ENCODE peak calls at places on chromosomes 13 and 19, in ten cellular contexts. O is NB4, Y is stomach, T is lower leg skin, G is body of pancreas, F is spleen, B is H1, I is esophagus squamous epithelium, D is ovary, Q is right lobe of liver. W is an unnamed sample.
A peak's percentile ranks its signal among the peaks of the same experiment; 100 is the strongest.

GRCh38 chr19:58356236-58356970 is 3.1 kb upstream of the A1BG start:
- DNase-seq in O (no peak), Y (no peak), T (no peak), G (no peak), F (no peak), B (no peak), I (no peak), D (peak; percentile 44), Q (no peak), W (no peak)

GRCh38 chr19:13621413-13621812 is 115.1 kb upstream of the CACNA1A start:
- DNase-seq in O (peak; percentile 11), Y (no peak), T (no peak), G (no peak), F (peak; percentile 54), B (peak; percentile 80), I (no peak), D (no peak), Q (no peak), W (no peak)

GRCh38 chr19:28631931-28632330 is 581.0 kb downstream of the UQCRFS1 start:
- DNase-seq in O (no peak), Y (no peak), T (no peak), G (no peak), F (no peak), B (no peak), I (no peak), D (no peak), Q (no peak), W (no peak)

GRCh38 chr19:17909017-17909732 is 23.6 kb upstream of the CCDC124 start:
- DNase-seq in O (no peak), Y (no peak), T (no peak), G (peak; percentile 62), F (no peak), B (no peak), I (no peak), D (no peak), Q (no peak), W (no peak)

GRCh38 chr19:54905908-54906511 is at the start of gene NCR1:
- DNase-seq in O (peak; percentile 22), Y (no peak), T (no peak), G (no peak), F (peak; percentile 77), B (no peak), I (no peak), D (no peak), Q (no peak), W (no peak)

GRCh38 chr19:14375582-14376291 is 5.5 kb upstream of the ADGRE5 start:
- DNase-seq in O (no peak), Y (no peak), T (no peak), G (no peak), F (peak; percentile 84), B (no peak), I (no peak), D (no peak), Q (no peak), W (no peak)

GRCh38 chr19:7182489-7182888 is 111.7 kb downstream of the INSR start:
- DNase-seq in O (no peak), Y (no peak), T (no peak), G (no peak), F (no peak), B (no peak), I (no peak), D (no peak), Q (no peak), W (no peak)

GRCh38 chr19:4197625-4198466 is 15.4 kb downstream of the ANKRD24 start:
- DNase-seq in O (no peak), Y (no peak), T (no peak), G (no peak), F (no peak), B (no peak), I (no peak), D (no peak), Q (no peak), W (no peak)

GRCh38 chr19:6211632-6212402 is 68.0 kb downstream of the MLLT1 start:
- DNase-seq in O (no peak), Y (no peak), T (peak; percentile 83), G (no peak), F (no peak), B (no peak), I (no peak), D (peak; percentile 46), Q (no peak), W (no peak)

GRCh38 chr19:11420429-11420893 is 1.3 kb upstream of the RGL3 start:
- DNase-seq in O (peak; percentile 70), Y (no peak), T (peak; percentile 93), G (peak; percentile 33), F (peak; percentile 81), B (no peak), I (no peak), D (peak; percentile 70), Q (no peak), W (no peak)

GRCh38 chr19:13057744-13058143 is 44.9 kb downstream of the LYL1 start:
- DNase-seq in O (no peak), Y (no peak), T (no peak), G (no peak), F (no peak), B (no peak), I (no peak), D (no peak), Q (no peak), W (no peak)

GRCh38 chr13:55244991-55245644 is 1895.6 kb upstream of the PRR20A start:
- DNase-seq in O (peak; percentile 74), Y (no peak), T (no peak), G (peak; percentile 12), F (no peak), B (peak; percentile 46), I (no peak), D (no peak), Q (no peak), W (no peak)

GRCh38 chr13:81395368-81395767 is 1054.4 kb upstream of the SPRY2 start:
- DNase-seq in O (no peak), Y (no peak), T (no peak), G (peak; percentile 9), F (no peak), B (no peak), I (no peak), D (no peak), Q (no peak), W (peak; percentile 27)

GRCh38 chr19:976476-976875 is 7.7 kb upstream of the WDR18 start:
- DNase-seq in O (no peak), Y (no peak), T (no peak), G (no peak), F (no peak), B (no peak), I (no peak), D (peak; percentile 27), Q (no peak), W (no peak)
- TF ChIP-seq POLR2A in O (no peak), Y (no peak), T (no peak), G (no peak), F (no peak), B (no peak), I (no peak), D (no peak), Q (no peak), W (no peak)

GRCh38 chr13:46642254-46642653 is 89.3 kb downstream of the LRCH1 start:
- DNase-seq in O (no peak), Y (no peak), T (no peak), G (peak; percentile 19), F (no peak), B (no peak), I (no peak), D (no peak), Q (no peak), W (no peak)

GRCh38 chr13:46643165-46643777 is 90.3 kb downstream of the LRCH1 start:
- DNase-seq in O (no peak), Y (no peak), T (no peak), G (no peak), F (no peak), B (no peak), I (no peak), D (no peak), Q (no peak), W (no peak)

GRCh38 chr13:46648166-46648607 is 95.2 kb downstream of the LRCH1 start:
- DNase-seq in O (peak; percentile 45), Y (peak; percentile 66), T (no peak), G (peak; percentile 72), F (peak; percentile 79), B (no peak), I (no peak), D (no peak), Q (peak; percentile 68), W (no peak)

GRCh38 chr13:46647514-46648065 is 94.6 kb downstream of the LRCH1 start:
- DNase-seq in O (peak; percentile 36), Y (no peak), T (no peak), G (no peak), F (no peak), B (no peak), I (no peak), D (no peak), Q (no peak), W (no peak)
- TF ChIP-seq CTCF in O (no peak), Y (no peak), T (no peak), G (no peak), F (no peak), B (no peak), I (no peak), D (no peak), Q (no peak), W (no peak)

DNA sequence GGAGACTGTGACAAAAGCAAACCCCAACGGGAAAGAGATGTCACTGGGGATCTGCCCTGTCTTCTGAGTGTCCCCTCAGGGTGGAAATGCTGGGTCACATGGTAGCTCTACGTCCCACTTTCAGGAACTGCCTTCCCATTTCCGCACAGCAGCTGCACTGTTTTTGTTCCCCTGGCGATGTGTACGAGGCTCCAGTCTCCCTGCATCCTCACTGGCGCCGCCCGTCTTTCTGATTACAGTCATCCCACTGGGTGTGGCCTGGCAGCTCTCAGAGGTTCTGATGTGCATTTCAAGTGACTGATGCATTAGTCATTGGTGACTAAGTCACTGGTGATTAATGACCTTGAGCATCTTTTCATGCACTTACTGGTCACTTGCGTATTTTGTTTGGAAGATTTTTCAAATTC is 21.2 kb downstream of the PCID2 start:
- DNase-seq in O (peak; percentile 63), Y (peak; percentile 72), T (peak; percentile 97), G (no peak), F (no peak), B (no peak), I (peak; percentile 15), D (peak; percentile 53), Q (no peak), W (no peak)
- TF ChIP-seq POLR2A in O (no peak), Y (no peak), T (no peak), G (no peak), F (no peak), B (no peak), I (no peak), D (no peak), Q (no peak), W (no peak)

GRCh38 chr13:109275848-109276247 is 510.5 kb downstream of the IRS2 start:
- DNase-seq in O (peak; percentile 24), Y (no peak), T (no peak), G (peak; percentile 8), F (no peak), B (no peak), I (no peak), D (no peak), Q (no peak), W (peak; percentile 13)
- TF ChIP-seq CTCF in O (peak; percentile 18), Y (peak; percentile 15), T (no peak), G (peak; percentile 21), F (no peak), B (peak; percentile 53), I (no peak), D (no peak), Q (peak; percentile 28), W (peak; percentile 44)

W was measured in prostate gland.